ENCODE peak calls at places on chromosome X, in four cellular contexts. S is HT1080; E is NCI-H1436 treated with DMSO at 0.1 percent for 48 hours; Z is stimulated activated CD4-positive, alpha-beta T cell treated with anti-CD3 and anti-CD28 coated beads, Interleukin-2, amount 100 ng/mL, for 24 hours. F is an unnamed sample.

GRCh38 chrX:10620121-10620699 is at the start of gene MID1:
- DNase-seq in S (peak; percentile 85), E (no peak), Z (no peak), F (no peak)

GRCh38 chrX:10709276-10709675 is 88.9 kb upstream of the MID1 start:
- DNase-seq in S (no peak), E (no peak), Z (no peak), F (no peak)

GRCh38 chrX:153226344-153227190 is 47.5 kb downstream of the MAGEA1 start:
- DNase-seq in E (no peak), S (peak; percentile 57), Z (no peak), F (no peak)

GRCh38 chrX:101658661-101659477 is 781 bp downstream of the ARMCX2 start:
- DNase-seq in E (no peak), S (peak; percentile 42), Z (peak; percentile 69), F (peak; percentile 21)

GRCh38 chrX:120244735-120245498 is 5.7 kb upstream of the ZBTB33 start:
- DNase-seq in S (peak; percentile 60), E (peak; percentile 45), Z (peak; percentile 55), F (peak; percentile 54)

GRCh38 chrX:13487731-13488505 is 81.5 kb upstream of the EGFL6 start:
- DNase-seq in Z (peak; percentile 36), E (no peak), S (peak; percentile 77), F (peak; percentile 48)

GRCh38 chrX:11758400-11759171 is 549 bp downstream of the MSL3 start:
- DNase-seq in S (peak; percentile 70), Z (peak; percentile 88), E (no peak), F (peak; percentile 83)

GRCh38 chrX:16869393-16870094 is 618 bp downstream of the RBBP7 start:
- DNase-seq in Z (peak; percentile 47), E (no peak), S (peak; percentile 14), F (no peak)

GRCh38 chrX:132497432-132497831 is 8.6 kb upstream of the MBNL3 start:
- DNase-seq in S (no peak), E (no peak), Z (no peak), F (no peak)

GRCh38 chrX:130025256-130025655 is 42.8 kb downstream of the BCORL1 start:
- DNase-seq in E (no peak), S (no peak), Z (no peak), F (no peak)

GRCh38 chrX:39960219-39960618 is 137.5 kb downstream of the BCOR start:
- DNase-seq in E (no peak), Z (no peak), S (no peak), F (no peak)

GRCh38 chrX:2676794-2677675 is 14.1 kb upstream of the CD99 start:
- DNase-seq in S (no peak), E (no peak), Z (no peak), F (no peak)